ENCODE peak calls at places on chromosomes 7 and 10, in five cellular contexts. One of them, this sample, is unnamed.
A peak's percentile ranks its signal among the peaks of the same experiment; 100 is the strongest.

GRCh38 chr10:117663750-117664149 is 121.2 kb downstream of the EMX2 start:
- DNase-seq in IMR-90: peak; percentile 28
- DNase-seq in neural progenitor cell: no peak
- DNase-seq in osteocyte: no peak
- DNase-seq in heart left ventricle: no peak
- DNase-seq in this sample: no peak

GRCh38 chr7:9083837-9084236 is 650.4 kb downstream of the NXPH1 start:
- DNase-seq in IMR-90: no peak
- DNase-seq in neural progenitor cell: no peak
- DNase-seq in osteocyte: no peak
- DNase-seq in heart left ventricle: no peak
- DNase-seq in this sample: no peak

GRCh38 chr7:24336461-24336860 is 52.5 kb downstream of the NPY start:
- DNase-seq in IMR-90: no peak
- DNase-seq in neural progenitor cell: no peak
- DNase-seq in osteocyte: no peak
- DNase-seq in heart left ventricle: no peak
- DNase-seq in this sample: no peak

GRCh38 chr10:22554481-22555182 is 159.7 kb downstream of the PIP4K2A start:
- DNase-seq in IMR-90: peak; percentile 87
- DNase-seq in neural progenitor cell: peak; percentile 82
- DNase-seq in osteocyte: peak; percentile 86
- DNase-seq in heart left ventricle: peak; percentile 84
- DNase-seq in this sample: peak; percentile 80

GRCh38 chr10:120949511-120950102 is 98.4 kb downstream of the WDR11 start:
- DNase-seq in IMR-90: no peak
- DNase-seq in neural progenitor cell: peak; percentile 60
- DNase-seq in osteocyte: no peak
- DNase-seq in heart left ventricle: no peak
- DNase-seq in this sample: no peak

GRCh38 chr7:35424869-35425495 is 171.1 kb upstream of the TBX20 start:
- DNase-seq in IMR-90: peak; percentile 43
- DNase-seq in neural progenitor cell: peak; percentile 74
- DNase-seq in osteocyte: no peak
- DNase-seq in heart left ventricle: peak; percentile 77
- DNase-seq in this sample: no peak

GRCh38 chr7:98964596-98964995 is 86.3 kb downstream of the TRRAP start:
- DNase-seq in IMR-90: no peak
- DNase-seq in neural progenitor cell: no peak
- DNase-seq in osteocyte: no peak
- DNase-seq in heart left ventricle: no peak
- DNase-seq in this sample: no peak

GRCh38 chr7:122261442-122261841 is 43.1 kb downstream of the FEZF1 start:
- DNase-seq in IMR-90: no peak
- DNase-seq in neural progenitor cell: no peak
- DNase-seq in osteocyte: no peak
- DNase-seq in heart left ventricle: no peak
- DNase-seq in this sample: no peak

DNA sequence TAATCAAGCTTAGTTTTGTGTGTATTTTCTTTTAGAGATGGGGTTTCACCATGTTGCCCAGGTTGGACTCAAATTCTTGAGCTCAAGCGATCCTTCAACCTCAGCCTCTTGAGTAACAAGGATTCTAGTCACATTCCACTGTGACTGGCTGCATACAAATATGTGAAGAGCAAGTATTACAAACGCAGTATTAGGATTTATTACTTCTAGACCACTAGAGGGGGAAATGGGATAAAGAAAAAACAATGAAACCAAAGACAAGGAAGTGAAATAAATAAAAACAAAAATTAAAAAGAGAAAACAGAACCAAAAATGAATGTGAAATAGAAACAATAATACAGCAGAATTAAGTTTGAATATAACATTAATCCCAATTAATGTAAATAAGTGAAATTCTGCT is 308.7 kb downstream of the ANKRD30A start:
- DNase-seq in IMR-90: no peak
- DNase-seq in neural progenitor cell: no peak
- DNase-seq in osteocyte: no peak
- DNase-seq in heart left ventricle: no peak
- DNase-seq in this sample: no peak
- TF ChIP-seq CTCF in IMR-90: no peak
- TF ChIP-seq CTCF in neural progenitor cell: peak; percentile 40
- TF ChIP-seq CTCF in osteocyte: no peak
- TF ChIP-seq CTCF in heart left ventricle: peak; percentile 13
- TF ChIP-seq CTCF in this sample: no peak

DNA sequence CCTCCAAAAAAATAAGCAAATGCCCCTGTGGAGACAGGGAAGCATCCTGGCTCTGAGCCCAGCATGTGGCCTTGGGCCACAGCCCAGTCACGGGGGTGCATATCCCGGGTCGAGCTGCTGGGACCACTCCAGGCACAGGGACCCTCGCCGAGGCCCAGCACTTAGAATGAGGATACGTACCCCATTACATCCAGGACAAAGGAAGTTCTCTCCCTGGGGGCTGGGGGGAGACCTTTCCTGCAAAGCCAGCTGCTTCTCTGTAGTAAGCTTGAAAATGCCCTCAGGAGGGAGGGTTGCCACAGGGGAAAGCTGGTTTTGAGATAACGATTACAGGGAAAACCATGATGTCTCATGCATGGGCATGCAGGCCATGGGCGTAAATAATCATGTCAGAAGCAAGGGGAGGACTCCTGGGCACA is 75.5 kb downstream of the HIPK2 start:
- DNase-seq in IMR-90: no peak
- DNase-seq in neural progenitor cell: no peak
- DNase-seq in osteocyte: no peak
- DNase-seq in heart left ventricle: peak; percentile 54
- DNase-seq in this sample: no peak
- TF ChIP-seq CTCF in IMR-90: no peak
- TF ChIP-seq CTCF in neural progenitor cell: no peak
- TF ChIP-seq CTCF in osteocyte: no peak
- TF ChIP-seq CTCF in heart left ventricle: no peak
- TF ChIP-seq CTCF in this sample: no peak

DNA sequence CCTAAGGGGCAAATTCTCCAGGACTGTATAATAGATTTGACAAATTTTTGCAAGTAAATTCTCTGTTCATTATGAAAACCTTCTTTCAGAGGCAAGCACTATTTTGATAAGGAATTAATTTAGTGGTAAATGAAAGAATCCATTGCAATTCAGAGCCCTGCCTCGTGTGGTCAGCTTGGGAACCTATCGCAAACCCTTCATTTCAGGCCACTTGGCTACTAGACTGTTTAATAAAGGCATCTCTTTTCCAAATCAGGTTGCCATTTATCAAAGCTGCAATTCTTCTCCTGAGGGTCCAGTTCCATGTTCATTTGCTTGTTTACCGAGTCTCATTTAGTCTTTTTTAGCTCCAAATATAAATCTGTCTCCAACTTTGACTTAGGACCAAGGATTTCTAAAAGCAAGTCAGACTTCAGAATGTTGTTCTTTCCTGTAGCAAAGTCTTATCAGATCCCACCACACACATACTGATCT is 28.4 kb downstream of the PPP1R3C start:
- DNase-seq in IMR-90: no peak
- DNase-seq in neural progenitor cell: no peak
- DNase-seq in osteocyte: no peak
- DNase-seq in heart left ventricle: no peak
- DNase-seq in this sample: no peak
- TF ChIP-seq CTCF in IMR-90: peak; percentile 26
- TF ChIP-seq CTCF in neural progenitor cell: peak; percentile 16
- TF ChIP-seq CTCF in osteocyte: peak; percentile 21
- TF ChIP-seq CTCF in heart left ventricle: no peak
- TF ChIP-seq CTCF in this sample: peak; percentile 49

DNA sequence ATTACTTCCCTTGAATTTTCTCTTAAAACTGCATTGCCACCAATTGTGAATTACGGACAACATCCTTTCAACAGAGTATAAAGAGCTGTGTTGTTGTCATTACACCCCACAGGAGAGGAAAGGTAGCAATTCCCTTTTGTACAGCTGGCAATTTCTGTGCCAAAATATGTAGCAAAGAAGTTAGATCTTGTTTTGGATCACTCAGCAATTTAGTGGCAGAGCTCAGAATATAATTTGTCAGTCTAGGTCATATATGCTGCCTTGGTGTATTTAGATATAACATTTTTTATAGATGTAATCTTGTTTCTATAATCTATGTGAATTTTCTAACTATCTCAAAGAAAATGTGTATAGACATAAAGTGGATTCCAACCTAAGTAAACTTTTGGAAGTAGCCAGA is 38.8 kb downstream of the NRBF2 start:
- DNase-seq in IMR-90: no peak
- DNase-seq in neural progenitor cell: no peak
- DNase-seq in osteocyte: no peak
- DNase-seq in heart left ventricle: no peak
- DNase-seq in this sample: no peak
- TF ChIP-seq CTCF in IMR-90: no peak
- TF ChIP-seq CTCF in neural progenitor cell: no peak
- TF ChIP-seq CTCF in osteocyte: no peak
- TF ChIP-seq CTCF in heart left ventricle: no peak
- TF ChIP-seq CTCF in this sample: no peak

DNA sequence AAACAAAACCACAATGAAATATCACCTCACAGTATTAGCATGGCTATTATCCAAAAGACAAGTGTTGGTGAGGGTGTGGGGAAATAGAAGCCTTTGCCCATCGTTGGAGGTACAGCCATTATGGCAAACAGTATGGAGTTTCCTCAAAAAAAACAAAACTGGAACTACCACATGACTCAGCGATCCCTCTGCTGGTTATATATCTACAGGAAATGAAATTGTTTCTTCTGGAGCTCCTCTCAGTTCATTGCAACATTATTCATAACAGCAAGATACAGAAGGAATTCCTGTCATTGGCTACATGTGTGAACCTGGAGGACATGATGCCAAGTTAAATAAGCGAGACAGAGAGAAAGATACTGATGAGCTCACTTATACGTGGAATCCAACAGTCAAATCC is 2.4 kb upstream of the UBE3C start:
- DNase-seq in IMR-90: peak; percentile 94
- DNase-seq in neural progenitor cell: no peak
- DNase-seq in osteocyte: no peak
- DNase-seq in heart left ventricle: no peak
- DNase-seq in this sample: no peak
- TF ChIP-seq CTCF in IMR-90: peak; percentile 40
- TF ChIP-seq CTCF in neural progenitor cell: peak; percentile 13
- TF ChIP-seq CTCF in osteocyte: peak; percentile 39
- TF ChIP-seq CTCF in heart left ventricle: no peak
- TF ChIP-seq CTCF in this sample: peak; percentile 48

DNA sequence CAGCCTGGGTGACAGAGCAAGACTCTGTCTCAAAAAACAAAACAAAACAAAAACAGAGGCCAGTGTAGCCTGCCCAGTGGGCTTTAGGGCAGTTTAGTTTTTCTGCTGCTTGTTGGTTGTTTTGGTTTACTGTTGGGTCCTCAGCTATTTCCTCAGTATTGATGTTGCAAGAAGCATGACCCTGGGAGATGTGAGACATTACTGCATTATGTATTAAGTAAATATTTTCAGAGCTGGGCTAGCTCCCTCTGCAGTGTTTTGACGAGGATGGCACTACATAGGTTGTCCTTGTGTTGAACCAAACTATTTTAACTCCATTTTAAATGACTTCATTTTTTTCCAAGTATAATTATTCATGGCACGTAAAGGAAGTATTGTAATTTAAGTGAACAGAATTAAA is 4.8 kb downstream of the AKAP9 start:
- DNase-seq in IMR-90: peak; percentile 75
- DNase-seq in neural progenitor cell: no peak
- DNase-seq in osteocyte: no peak
- DNase-seq in heart left ventricle: no peak
- DNase-seq in this sample: no peak
- TF ChIP-seq CTCF in IMR-90: peak; percentile 41
- TF ChIP-seq CTCF in neural progenitor cell: no peak
- TF ChIP-seq CTCF in osteocyte: peak; percentile 35
- TF ChIP-seq CTCF in heart left ventricle: no peak
- TF ChIP-seq CTCF in this sample: no peak

DNA sequence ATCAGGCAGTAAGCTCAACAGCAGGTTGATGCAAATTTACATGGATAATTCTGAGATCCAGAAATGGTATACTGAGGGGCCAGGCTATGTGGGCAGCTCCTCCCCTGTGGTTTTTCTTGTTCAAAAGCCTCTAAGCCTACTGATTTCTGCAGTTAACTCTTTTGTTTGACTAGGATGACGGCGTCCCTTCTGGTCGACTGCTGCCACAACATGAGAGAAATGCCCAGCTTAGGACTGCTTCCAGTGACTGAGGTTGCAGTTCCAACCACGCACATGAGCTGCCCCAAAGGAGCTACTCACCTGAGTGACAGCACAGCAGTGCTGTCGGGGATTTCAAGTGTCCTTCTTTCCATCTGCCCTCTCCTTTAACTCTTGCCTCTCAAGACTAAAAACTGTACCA is 973.0 kb upstream of the GHITM start:
- DNase-seq in IMR-90: no peak
- DNase-seq in neural progenitor cell: peak; percentile 81
- DNase-seq in osteocyte: no peak
- DNase-seq in heart left ventricle: no peak
- DNase-seq in this sample: no peak
- TF ChIP-seq CTCF in IMR-90: no peak
- TF ChIP-seq CTCF in neural progenitor cell: peak; percentile 56
- TF ChIP-seq CTCF in osteocyte: peak; percentile 22
- TF ChIP-seq CTCF in heart left ventricle: no peak
- TF ChIP-seq CTCF in this sample: peak; percentile 58

This sample was measured in type B pancreatic cell.